ENCODE peak calls at places on chromosomes 1 and 21, in four cellular contexts. One of them, this sample, is unnamed.
A peak's percentile ranks its signal among the peaks of the same experiment; 100 is the strongest.

GRCh38 chr1:177069489-177069888 is 95.0 kb downstream of the ASTN1 start:
- DNase-seq in fibroblast of lung: no peak
- DNase-seq in endodermal cell: no peak
- DNase-seq in bronchial epithelial cell: no peak
- DNase-seq in this sample: no peak

GRCh38 chr1:213327318-213327667 is 276.3 kb downstream of the RPS6KC1 start:
- DNase-seq in bronchial epithelial cell: no peak
- DNase-seq in endodermal cell: no peak
- DNase-seq in fibroblast of lung: peak; percentile 75
- DNase-seq in this sample: no peak

GRCh38 chr1:56374026-56374974 is 205.1 kb downstream of the PLPP3 start:
- DNase-seq in bronchial epithelial cell: no peak
- DNase-seq in fibroblast of lung: peak; percentile 30
- DNase-seq in endodermal cell: no peak
- DNase-seq in this sample: no peak

GRCh38 chr1:39159224-39160036 is 45.1 kb upstream of the MACF1 start:
- DNase-seq in fibroblast of lung: no peak
- DNase-seq in bronchial epithelial cell: peak; percentile 95
- DNase-seq in endodermal cell: peak; percentile 81
- DNase-seq in this sample: no peak

GRCh38 chr1:181010789-181011188 is 11.9 kb downstream of the STX6 start:
- DNase-seq in fibroblast of lung: no peak
- DNase-seq in bronchial epithelial cell: no peak
- DNase-seq in endodermal cell: no peak
- DNase-seq in this sample: no peak

GRCh38 chr21:9730866-9731265 is 790.5 kb upstream of the TPTE start:
- DNase-seq in bronchial epithelial cell: no peak
- DNase-seq in fibroblast of lung: no peak
- DNase-seq in endodermal cell: no peak
- DNase-seq in this sample: no peak

GRCh38 chr1:87684786-87685185 is 356.1 kb downstream of the LMO4 start:
- DNase-seq in fibroblast of lung: peak; percentile 74
- DNase-seq in bronchial epithelial cell: peak; percentile 48
- DNase-seq in endodermal cell: no peak
- DNase-seq in this sample: no peak

GRCh38 chr1:30885580-30886513 is 22.7 kb downstream of the SDC3 start:
- DNase-seq in endodermal cell: no peak
- DNase-seq in fibroblast of lung: peak; percentile 39
- DNase-seq in bronchial epithelial cell: no peak
- DNase-seq in this sample: no peak

GRCh38 chr1:27179373-27179772 is 24.4 kb upstream of the SLC9A1 start:
- DNase-seq in bronchial epithelial cell: peak; percentile 86
- DNase-seq in endodermal cell: no peak
- DNase-seq in fibroblast of lung: peak; percentile 39
- DNase-seq in this sample: no peak

GRCh38 chr1:40045182-40045581 is 4.7 kb downstream of the CAP1 start:
- DNase-seq in endodermal cell: no peak
- DNase-seq in fibroblast of lung: no peak
- DNase-seq in bronchial epithelial cell: peak; percentile 22
- DNase-seq in this sample: no peak

GRCh38 chr21:32237021-32237420 is 41.8 kb downstream of the MIS18A start:
- DNase-seq in endodermal cell: no peak
- DNase-seq in fibroblast of lung: no peak
- DNase-seq in bronchial epithelial cell: no peak
- DNase-seq in this sample: no peak

GRCh38 chr1:212438831-212439237 is 6.1 kb downstream of the NENF start:
- DNase-seq in fibroblast of lung: no peak
- DNase-seq in endodermal cell: no peak
- DNase-seq in bronchial epithelial cell: no peak
- DNase-seq in this sample: no peak

GRCh38 chr21:45403825-45404725 is 890 bp upstream of the COL18A1 start:
- DNase-seq in bronchial epithelial cell: peak; percentile 73
- DNase-seq in fibroblast of lung: peak; percentile 67
- DNase-seq in endodermal cell: peak; percentile 91
- DNase-seq in this sample: no peak

GRCh38 chr1:233730809-233731208 is 116.9 kb downstream of the KCNK1 start:
- DNase-seq in endodermal cell: peak; percentile 83
- DNase-seq in fibroblast of lung: no peak
- DNase-seq in bronchial epithelial cell: no peak
- DNase-seq in this sample: no peak

GRCh38 chr1:84069236-84069845 is 70.4 kb upstream of the TTLL7 start:
- DNase-seq in endodermal cell: no peak
- DNase-seq in bronchial epithelial cell: no peak
- DNase-seq in fibroblast of lung: peak; percentile 19
- DNase-seq in this sample: no peak

GRCh38 chr1:10122926-10123325 is 87.4 kb upstream of the KIF1B start:
- DNase-seq in bronchial epithelial cell: no peak
- DNase-seq in endodermal cell: no peak
- DNase-seq in fibroblast of lung: peak; percentile 26
- DNase-seq in this sample: no peak

GRCh38 chr1:190084552-190084951 is 393.1 kb downstream of the BRINP3 start:
- DNase-seq in bronchial epithelial cell: no peak
- DNase-seq in fibroblast of lung: no peak
- DNase-seq in endodermal cell: peak; percentile 91
- DNase-seq in this sample: no peak
- TF ChIP-seq CTCF in bronchial epithelial cell: no peak
- TF ChIP-seq CTCF in fibroblast of lung: peak; percentile 5
- TF ChIP-seq CTCF in endodermal cell: peak; percentile 84
- TF ChIP-seq CTCF in this sample: peak; percentile 30

DNA sequence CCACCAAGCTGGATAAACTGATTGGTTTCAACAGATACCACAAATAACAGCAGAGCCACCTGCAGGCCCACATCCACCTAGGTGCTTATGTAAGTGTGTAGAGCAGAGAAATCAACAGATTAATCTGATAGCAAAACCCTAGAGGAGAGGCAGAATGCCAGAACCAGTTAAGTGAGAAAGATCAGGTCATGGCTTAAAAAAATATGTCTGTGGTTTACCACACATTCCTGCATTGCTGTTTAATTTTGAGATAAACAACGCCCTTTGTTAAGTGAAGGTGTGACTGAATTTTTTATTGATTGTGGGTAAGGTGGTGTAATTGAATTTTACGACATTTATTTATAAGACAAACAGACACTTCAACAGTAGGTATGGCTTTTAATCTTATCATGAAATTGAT is 21.2 kb downstream of the CRNN start:
- DNase-seq in fibroblast of lung: no peak
- DNase-seq in bronchial epithelial cell: peak; percentile 92
- DNase-seq in endodermal cell: no peak
- DNase-seq in this sample: no peak
- H3K36me3 ChIP-seq in fibroblast of lung: no peaks in the 10 kb centered on the region
- H3K36me3 ChIP-seq in bronchial epithelial cell: no peaks in the 10 kb centered on the region
- H3K36me3 ChIP-seq in endodermal cell: no peaks in the 10 kb centered on the region
- H3K36me3 ChIP-seq in this sample: no peaks in the 10 kb centered on the region

GRCh38 chr1:47433453-47434050 is 4.3 kb upstream of the FOXD2 start:
- DNase-seq in bronchial epithelial cell: no peak
- DNase-seq in fibroblast of lung: no peak
- DNase-seq in endodermal cell: peak; percentile 75
- DNase-seq in this sample: no peak
- H3K27me3 ChIP-seq in bronchial epithelial cell: peaks cover 3% of the 10 kb centered on the region
- H3K27me3 ChIP-seq in fibroblast of lung: no peaks in the 10 kb centered on the region
- H3K27me3 ChIP-seq in endodermal cell: peaks cover 71% of the 10 kb centered on the region
- H3K27me3 ChIP-seq in this sample: no peaks in the 10 kb centered on the region

DNA sequence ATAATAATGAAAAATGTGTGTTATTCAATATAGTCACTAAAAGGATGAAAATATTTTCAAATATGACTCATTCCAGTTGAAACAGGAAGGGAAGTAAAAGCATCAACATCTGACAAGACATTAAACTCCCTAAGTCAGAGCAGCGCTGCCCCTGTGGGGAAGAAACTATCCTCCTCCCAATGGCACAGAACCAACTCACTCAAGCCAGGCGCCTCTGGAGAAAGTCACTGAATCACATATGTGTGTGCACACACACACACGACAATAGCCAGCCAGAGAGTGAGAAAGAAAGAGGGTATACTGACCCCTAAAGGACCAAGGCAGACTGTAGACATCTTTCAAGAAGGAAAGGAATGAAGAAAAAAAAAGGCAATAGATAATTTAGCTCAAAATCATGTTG is 126.9 kb downstream of the SETD4 start:
- DNase-seq in endodermal cell: peak; percentile 49
- DNase-seq in bronchial epithelial cell: peak; percentile 60
- DNase-seq in fibroblast of lung: peak; percentile 82
- DNase-seq in this sample: no peak
- TF ChIP-seq CTCF in endodermal cell: peak; percentile 66
- TF ChIP-seq CTCF in bronchial epithelial cell: no peak
- TF ChIP-seq CTCF in fibroblast of lung: peak; percentile 40
- TF ChIP-seq CTCF in this sample: no peak

DNA sequence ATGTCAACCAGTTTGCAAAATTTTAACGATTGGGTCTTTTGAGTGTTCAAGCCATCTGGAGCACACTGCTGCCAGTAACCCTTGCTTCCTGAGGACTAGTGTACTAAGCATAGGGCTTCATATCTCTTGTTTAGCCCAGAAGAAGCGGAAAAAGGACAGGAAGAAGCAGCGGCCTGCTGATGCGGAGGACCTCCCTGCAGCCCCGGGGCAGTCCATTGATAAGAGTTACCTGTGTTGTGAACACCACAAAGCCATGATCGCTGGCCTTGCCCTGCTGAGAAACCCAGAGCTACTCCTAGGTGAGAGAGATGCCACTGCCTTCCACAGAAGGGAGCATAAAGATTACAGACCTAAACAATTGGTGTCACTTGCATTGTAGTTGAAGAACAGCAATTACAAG is 8.9 kb downstream of the METTL13 start:
- DNase-seq in fibroblast of lung: no peak
- DNase-seq in endodermal cell: no peak
- DNase-seq in bronchial epithelial cell: no peak
- DNase-seq in this sample: no peak
- H3K36me3 ChIP-seq in fibroblast of lung: peaks cover 27% of the 10 kb centered on the region
- H3K36me3 ChIP-seq in endodermal cell: peaks cover 90% of the 10 kb centered on the region
- H3K36me3 ChIP-seq in bronchial epithelial cell: peaks cover 18% of the 10 kb centered on the region
- H3K36me3 ChIP-seq in this sample: peaks cover 32% of the 10 kb centered on the region

DNA sequence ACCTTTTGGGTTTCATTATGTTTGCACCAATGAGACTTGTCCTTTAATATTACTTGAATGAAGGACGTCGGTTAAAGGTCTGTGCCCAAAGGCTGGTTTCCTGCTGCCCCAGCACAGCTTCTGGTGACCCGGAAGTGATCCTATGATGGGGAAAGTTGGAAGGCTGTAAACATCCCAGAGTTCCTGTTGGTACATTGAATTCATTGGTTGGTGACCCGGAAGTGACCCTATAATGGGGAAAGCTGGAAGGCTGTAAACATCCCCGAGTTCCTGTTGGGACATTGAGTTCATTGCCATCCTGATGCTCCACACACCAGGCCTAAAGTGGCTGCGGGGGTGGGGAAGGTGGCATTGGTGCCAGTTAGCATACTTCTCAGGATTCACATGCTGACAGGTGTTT is 187.3 kb downstream of the RYR2 start:
- DNase-seq in fibroblast of lung: no peak
- DNase-seq in bronchial epithelial cell: no peak
- DNase-seq in endodermal cell: no peak
- DNase-seq in this sample: no peak
- H3K27me3 ChIP-seq in fibroblast of lung: no peaks in the 10 kb centered on the region
- H3K27me3 ChIP-seq in bronchial epithelial cell: no peaks in the 10 kb centered on the region
- H3K27me3 ChIP-seq in endodermal cell: no peaks in the 10 kb centered on the region
- H3K27me3 ChIP-seq in this sample: no peaks in the 10 kb centered on the region

GRCh38 chr1:169111472-169111871 is 5.0 kb downstream of the ATP1B1 start:
- DNase-seq in fibroblast of lung: no peak
- DNase-seq in endodermal cell: no peak
- DNase-seq in bronchial epithelial cell: no peak
- DNase-seq in this sample: no peak
- TF ChIP-seq CTCF in fibroblast of lung: no peak
- TF ChIP-seq CTCF in endodermal cell: no peak
- TF ChIP-seq CTCF in bronchial epithelial cell: no peak
- TF ChIP-seq CTCF in this sample: no peak

GRCh38 chr1:23784846-23785245 is 6.1 kb upstream of the LYPLA2 start:
- DNase-seq in bronchial epithelial cell: no peak
- DNase-seq in endodermal cell: no peak
- DNase-seq in fibroblast of lung: no peak
- DNase-seq in this sample: no peak
- H3K36me3 ChIP-seq in bronchial epithelial cell: peaks cover 15% of the 10 kb centered on the region
- H3K36me3 ChIP-seq in endodermal cell: peaks cover 74% of the 10 kb centered on the region
- H3K36me3 ChIP-seq in fibroblast of lung: peaks cover 5% of the 10 kb centered on the region
- H3K36me3 ChIP-seq in this sample: peaks cover 6% of the 10 kb centered on the region

GRCh38 chr1:36561365-36561731 is 78.6 kb upstream of the CSF3R start:
- DNase-seq in fibroblast of lung: no peak
- DNase-seq in bronchial epithelial cell: no peak
- DNase-seq in endodermal cell: peak; percentile 30
- DNase-seq in this sample: no peak
- H3K27me3 ChIP-seq in fibroblast of lung: no peaks in the 10 kb centered on the region
- H3K27me3 ChIP-seq in bronchial epithelial cell: no peaks in the 10 kb centered on the region
- H3K27me3 ChIP-seq in endodermal cell: peaks cover 34% of the 10 kb centered on the region
- H3K27me3 ChIP-seq in this sample: no peaks in the 10 kb centered on the region

This sample was measured in GM06990.